ENCODE peak calls at places on chromosome 15, in five cellular contexts. One of them, this sample, is unnamed.

GRCh38 chr15:66830358-66830757 is 128.3 kb downstream of the SMAD6 start:
- DNase-seq in upper lobe of right lung: peak
- DNase-seq in HTR-8/SVneo: peak
- DNase-seq in tibial nerve: no peak
- DNase-seq in activated CD4-positive, alpha-beta T cell treated with anti-CD3 and anti-CD28 coated beads, Interleukin-2, amount 50 U/mL, for 1 hour: no peak
- DNase-seq in this sample: no peak

GRCh38 chr15:38941399-38941953 is 376.9 kb upstream of the RASGRP1 start:
- DNase-seq in upper lobe of right lung: no peak
- DNase-seq in HTR-8/SVneo: peak
- DNase-seq in tibial nerve: no peak
- DNase-seq in activated CD4-positive, alpha-beta T cell treated with anti-CD3 and anti-CD28 coated beads, Interleukin-2, amount 50 U/mL, for 1 hour: no peak
- DNase-seq in this sample: no peak

GRCh38 chr15:95845862-95846515 is 484.5 kb upstream of the NR2F2 start:
- DNase-seq in upper lobe of right lung: no peak
- DNase-seq in HTR-8/SVneo: no peak
- DNase-seq in tibial nerve: peak
- DNase-seq in activated CD4-positive, alpha-beta T cell treated with anti-CD3 and anti-CD28 coated beads, Interleukin-2, amount 50 U/mL, for 1 hour: no peak
- DNase-seq in this sample: no peak

GRCh38 chr15:74200394-74200793 is 2.2 kb downstream of the STRA6 start:
- DNase-seq in upper lobe of right lung: no peak
- DNase-seq in HTR-8/SVneo: peak
- DNase-seq in tibial nerve: peak
- DNase-seq in activated CD4-positive, alpha-beta T cell treated with anti-CD3 and anti-CD28 coated beads, Interleukin-2, amount 50 U/mL, for 1 hour: no peak
- DNase-seq in this sample: no peak

GRCh38 chr15:91970142-91970541 is 116.6 kb downstream of the SLCO3A1 start:
- DNase-seq in upper lobe of right lung: no peak
- DNase-seq in HTR-8/SVneo: no peak
- DNase-seq in tibial nerve: no peak
- DNase-seq in activated CD4-positive, alpha-beta T cell treated with anti-CD3 and anti-CD28 coated beads, Interleukin-2, amount 50 U/mL, for 1 hour: no peak
- DNase-seq in this sample: no peak

GRCh38 chr15:29871401-29871800 is 49.1 kb upstream of the TJP1 start:
- DNase-seq in upper lobe of right lung: no peak
- DNase-seq in HTR-8/SVneo: no peak
- DNase-seq in tibial nerve: no peak
- DNase-seq in activated CD4-positive, alpha-beta T cell treated with anti-CD3 and anti-CD28 coated beads, Interleukin-2, amount 50 U/mL, for 1 hour: no peak
- DNase-seq in this sample: no peak

GRCh38 chr15:26201177-26201858 is 338.2 kb upstream of the ATP10A start:
- DNase-seq in upper lobe of right lung: no peak
- DNase-seq in HTR-8/SVneo: no peak
- DNase-seq in tibial nerve: no peak
- DNase-seq in activated CD4-positive, alpha-beta T cell treated with anti-CD3 and anti-CD28 coated beads, Interleukin-2, amount 50 U/mL, for 1 hour: no peak
- DNase-seq in this sample: no peak

GRCh38 chr15:66390670-66391069 is 4.0 kb downstream of the MAP2K1 start:
- DNase-seq in upper lobe of right lung: no peak
- DNase-seq in HTR-8/SVneo: no peak
- DNase-seq in tibial nerve: no peak
- DNase-seq in activated CD4-positive, alpha-beta T cell treated with anti-CD3 and anti-CD28 coated beads, Interleukin-2, amount 50 U/mL, for 1 hour: no peak
- DNase-seq in this sample: peak

GRCh38 chr15:90286678-90287077 is 21.2 kb downstream of the NGRN start:
- DNase-seq in upper lobe of right lung: no peak
- DNase-seq in HTR-8/SVneo: peak
- DNase-seq in tibial nerve: no peak
- DNase-seq in activated CD4-positive, alpha-beta T cell treated with anti-CD3 and anti-CD28 coated beads, Interleukin-2, amount 50 U/mL, for 1 hour: peak
- DNase-seq in this sample: peak